ENCODE peak calls at places on chromosomes 13 and 19, in six cellular contexts. U is keratinocyte; L is psoas muscle; A is SK-N-SH; E is heart right ventricle; D is CD8-positive, alpha-beta T cell. V is an unnamed sample. For H3K4me1 and H3K36me3, the result is how much of the 10 kb centered on the place peaks cover.

GRCh38 chr19:35357867-35358573 is at the start of gene FFAR3:
- DNase-seq in U (no peak), L (peak), A (no peak), E (peak), D (no peak), V (peak)

GRCh38 chr13:79392882-79393563 is 13.0 kb downstream of the RBM26 start:
- DNase-seq in U (no peak), L (no peak), A (no peak), E (no peak), D (no peak), V (no peak)

GRCh38 chr13:94431569-94431968 is 47.9 kb downstream of the DCT start:
- DNase-seq in U (no peak), L (no peak), A (no peak), E (no peak), D (no peak), V (no peak)

GRCh38 chr13:48505597-48506091 is 27.2 kb downstream of the RCBTB2 start:
- DNase-seq in U (no peak), L (no peak), A (no peak), E (peak), D (no peak), V (no peak)

GRCh38 chr13:46296465-46296822 is 84.7 kb downstream of the LRRC63 start:
- DNase-seq in U (no peak), L (no peak), A (no peak), E (no peak), D (no peak), V (no peak)

GRCh38 chr19:35642312-35642711 is 767 bp downstream of the ETV2 start:
- DNase-seq in U (no peak), L (no peak), A (no peak), E (no peak), D (no peak), V (no peak)

GRCh38 chr19:22260499-22260898 is 25.7 kb upstream of the ZNF729 start:
- DNase-seq in U (no peak), L (no peak), A (no peak), E (no peak), D (no peak), V (no peak)

GRCh38 chr19:18519962-18520847 is 1.7 kb downstream of the ELL start:
- DNase-seq in U (peak), L (peak), A (peak), E (peak), D (no peak), V (peak)

GRCh38 chr13:114124921-114125320 is 7.5 kb downstream of the RASA3 start:
- DNase-seq in U (no peak), L (peak), A (no peak), E (no peak), D (peak), V (no peak)

GRCh38 chr13:30792257-30793000 is 57.1 kb downstream of the ALOX5AP start:
- DNase-seq in U (peak), L (peak), A (peak), E (peak), D (no peak), V (peak)

GRCh38 chr13:111901301-111901905 is 165.5 kb upstream of the SOX1 start:
- DNase-seq in U (no peak), L (no peak), A (no peak), E (no peak), D (no peak), V (no peak)

GRCh38 chr19:35348909-35349611 is 1.4 kb downstream of the FFAR1 start:
- DNase-seq in U (no peak), L (no peak), A (no peak), E (no peak), D (no peak), V (peak)

GRCh38 chr19:20999731-21000352 is 20.6 kb upstream of the ZNF430 start:
- DNase-seq in U (peak), L (peak), A (peak), E (peak), D (peak), V (peak)

GRCh38 chr13:52751196-52751595 is 11.6 kb upstream of the CNMD start:
- DNase-seq in U (peak), L (no peak), A (no peak), E (no peak), D (no peak), V (no peak)

GRCh38 chr13:59318320-59318930 is 845.3 kb downstream of the DIAPH3 start:
- DNase-seq in U (peak), L (peak), A (peak), E (peak), D (no peak), V (peak)

GRCh38 chr13:33310245-33311038 is 24.9 kb upstream of the STARD13 start:
- DNase-seq in U (no peak), L (no peak), A (no peak), E (no peak), D (no peak), V (no peak)

GRCh38 chr13:98691360-98691759 is 61.1 kb downstream of the SLC15A1 start:
- DNase-seq in U (peak), L (no peak), A (no peak), E (no peak), D (no peak), V (no peak)

GRCh38 chr13:76790519-76791289 is 95.5 kb downstream of the KCTD12 start:
- DNase-seq in U (no peak), L (no peak), A (no peak), E (peak), D (no peak), V (no peak)

GRCh38 chr19:47241919-47242644 is 11.1 kb upstream of the BBC3 start:
- DNase-seq in U (no peak), L (no peak), A (no peak), E (no peak), D (no peak), V (no peak)

GRCh38 chr13:45243072-45243471 is 42.2 kb upstream of the KCTD4 start:
- DNase-seq in U (no peak), L (no peak), A (no peak), E (no peak), D (no peak), V (no peak)

GRCh38 chr13:75785130-75785529 is 149.0 kb downstream of the LMO7 start:
- DNase-seq in U (no peak), L (no peak), A (no peak), E (no peak), D (no peak), V (no peak)

GRCh38 chr19:39398297-39398864 is 7.2 kb downstream of the MED29 start:
- DNase-seq in U (no peak), L (peak), A (no peak), E (peak), D (no peak), V (peak)

GRCh38 chr19:6739884-6740588 is 556 bp downstream of the TRIP10 start:
- DNase-seq in U (no peak), L (peak), A (peak), E (peak), D (no peak), V (peak)

GRCh38 chr19:16078759-16079707 is 2.7 kb downstream of the TPM4 start:
- DNase-seq in U (peak), L (peak), A (peak), E (peak), D (no peak), V (peak)

GRCh38 chr13:33174491-33174890 is 111.1 kb downstream of the STARD13 start:
- DNase-seq in U (no peak), L (no peak), A (peak), E (no peak), D (no peak), V (no peak)

GRCh38 chr19:36041831-36042230 is 9.2 kb upstream of the CLIP3 start:
- DNase-seq in U (no peak), L (no peak), A (no peak), E (no peak), D (no peak), V (no peak)

GRCh38 chr13:81539643-81540150 is 1198.8 kb upstream of the SPRY2 start:
- DNase-seq in U (no peak), L (no peak), A (no peak), E (no peak), D (no peak), V (no peak)

GRCh38 chr13:36074659-36075058 is 56.5 kb downstream of the DCLK1 start:
- DNase-seq in U (no peak), L (no peak), A (no peak), E (no peak), D (no peak), V (no peak)

GRCh38 chr19:791605-792360 is 5.5 kb upstream of the PTBP1 start:
- DNase-seq in U (no peak), L (no peak), A (peak), E (no peak), D (no peak), V (no peak)

GRCh38 chr19:3403489-3404323 is 37.3 kb downstream of the NFIC start:
- DNase-seq in U (no peak), L (peak), A (peak), E (peak), D (no peak), V (peak)
- H3K4me1 ChIP-seq in U (under half), L (half or more), A (under half), E (half or more), D (under half), V (under half)

GRCh38 chr19:2461751-2462634 is 5.2 kb upstream of the LMNB2 start:
- DNase-seq in U (no peak), L (peak), A (peak), E (peak), D (no peak), V (peak)

GRCh38 chr19:2460245-2460644 is 3.5 kb upstream of the LMNB2 start:
- DNase-seq in U (no peak), L (no peak), A (no peak), E (no peak), D (no peak), V (no peak)

GRCh38 chr19:2464389-2464788 is 7.6 kb upstream of the LMNB2 start:
- DNase-seq in U (no peak), L (no peak), A (no peak), E (no peak), D (no peak), V (no peak)

GRCh38 chr19:2458054-2458453 is 1.3 kb upstream of the LMNB2 start:
- DNase-seq in U (no peak), L (no peak), A (no peak), E (no peak), D (no peak), V (no peak)

GRCh38 chr19:2462635-2463421 is 6.1 kb upstream of the LMNB2 start:
- DNase-seq in U (peak), L (peak), A (peak), E (peak), D (no peak), V (peak)
- H3K4me3 ChIP-seq in U (peak), L (peak), A (peak), E (peak), D (no peak), V (no peak)

DNA sequence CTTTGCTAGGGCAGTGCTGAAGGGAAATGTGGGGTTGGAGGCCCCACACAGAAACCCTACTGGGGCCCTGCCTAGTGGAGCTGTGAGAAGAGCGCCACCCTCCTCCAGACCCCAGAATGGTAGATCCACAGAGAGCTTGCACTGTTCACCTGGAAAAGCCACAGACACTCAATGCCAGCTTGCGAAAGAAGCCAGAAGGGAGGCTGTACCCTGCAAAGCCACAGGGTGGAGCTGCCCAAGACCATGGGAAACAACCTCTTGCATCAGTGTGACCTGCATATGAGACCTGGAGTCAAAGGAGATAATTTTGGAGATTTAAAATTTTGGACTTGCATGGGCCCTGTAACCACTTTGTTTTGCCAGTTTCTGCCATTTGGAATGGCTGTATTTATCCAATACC is 615.4 kb upstream of the MIR17HG start:
- DNase-seq in U (no peak), L (no peak), A (no peak), E (no peak), D (no peak), V (peak)
- H3K36me3 ChIP-seq in U (under half), L (under half), A (under half), E (under half), D (under half), V (under half)

GRCh38 chr19:33431986-33432385 is 58.5 kb downstream of the CEBPG start:
- DNase-seq in U (no peak), L (no peak), A (no peak), E (no peak), D (no peak), V (no peak)

GRCh38 chr19:33434886-33435705 is 61.6 kb downstream of the CEBPG start:
- DNase-seq in U (no peak), L (peak), A (peak), E (no peak), D (no peak), V (no peak)

GRCh38 chr19:33435706-33436359 is 62.3 kb downstream of the CEBPG start:
- DNase-seq in U (no peak), L (no peak), A (no peak), E (no peak), D (no peak), V (no peak)

GRCh38 chr19:33432408-33433170 is 59.1 kb downstream of the CEBPG start:
- DNase-seq in U (no peak), L (peak), A (no peak), E (no peak), D (no peak), V (no peak)

GRCh38 chr19:33434090-33434885 is 60.8 kb downstream of the CEBPG start:
- DNase-seq in U (no peak), L (peak), A (no peak), E (no peak), D (no peak), V (no peak)
- H3K4me1 ChIP-seq in U (under half), L (under half), A (half or more), E (under half), D (under half), V (under half)

DNA sequence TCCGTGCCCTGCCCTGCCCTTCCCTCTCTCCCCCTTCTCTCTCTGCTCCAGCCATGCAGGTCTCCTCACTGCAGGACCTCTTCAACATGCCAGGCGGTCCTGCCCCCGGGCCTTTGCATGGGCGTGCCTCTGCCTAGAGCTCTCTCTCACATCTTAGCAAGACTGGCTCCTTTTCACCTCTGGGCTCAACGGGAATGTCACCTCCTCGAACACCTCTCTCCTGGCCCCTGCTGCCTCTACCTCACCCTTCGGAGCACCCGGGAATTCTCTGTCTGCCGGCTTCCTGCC is 5.6 kb downstream of the MFSD12 start:
- DNase-seq in U (no peak), L (no peak), A (peak), E (no peak), D (no peak), V (no peak)
- H3K4me3 ChIP-seq in U (no peak), L (no peak), A (no peak), E (no peak), D (no peak), V (no peak)

DNA sequence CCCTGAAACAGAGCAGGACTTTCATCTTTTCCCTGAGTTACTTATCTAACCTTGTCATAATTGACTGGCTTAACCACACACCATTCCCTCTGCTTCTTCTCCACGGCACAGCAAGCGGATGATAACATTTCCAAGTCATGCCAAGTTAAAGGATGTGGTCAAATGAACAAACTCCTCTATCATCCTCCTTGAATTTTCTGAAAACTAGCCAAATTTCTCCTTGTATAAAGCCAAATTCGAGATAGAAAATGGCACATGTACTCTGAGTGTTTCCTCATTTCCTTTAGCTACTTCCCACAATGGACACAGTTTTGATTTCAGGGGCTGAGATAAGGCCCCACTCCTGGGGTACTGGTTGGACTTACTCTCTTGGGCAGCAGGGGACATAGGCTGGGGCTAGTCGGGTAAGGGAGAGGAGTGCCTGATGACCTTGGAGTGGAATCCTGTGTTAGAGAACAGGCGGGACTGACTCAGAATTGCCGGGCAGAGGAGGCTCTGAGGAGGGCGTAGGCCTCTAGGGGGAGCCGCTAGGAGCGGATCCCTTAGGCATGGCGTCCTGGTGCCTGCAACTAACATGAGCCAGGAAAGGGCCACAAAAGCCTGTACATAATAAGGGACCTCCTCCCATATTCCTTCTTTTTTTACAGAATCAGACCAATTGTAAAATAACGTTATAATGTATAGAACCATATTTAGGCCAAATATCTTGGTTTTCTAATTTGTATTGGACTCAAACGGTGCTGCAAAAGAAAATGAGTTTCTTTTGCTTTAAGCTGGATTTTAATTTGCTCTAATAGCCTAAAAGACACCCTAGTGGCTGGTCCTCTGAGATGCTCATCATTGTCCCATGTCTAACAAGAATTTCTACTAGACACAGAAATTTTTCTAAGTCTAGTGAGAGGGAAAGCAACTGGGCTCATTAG is 20.4 kb upstream of the TMTC4 start:
- DNase-seq in U (no peak), L (no peak), A (peak), E (no peak), D (no peak), V (peak)
- H3K36me3 ChIP-seq in U (under half), L (under half), A (under half), E (under half), D (under half), V (under half)

GRCh38 chr13:44157614-44158013 is 216.0 kb upstream of the SERP2 start:
- DNase-seq in U (no peak), L (no peak), A (no peak), E (no peak), D (no peak), V (no peak)
- H3K4me1 ChIP-seq in U (under half), L (half or more), A (under half), E (under half), D (under half), V (under half)

DNA sequence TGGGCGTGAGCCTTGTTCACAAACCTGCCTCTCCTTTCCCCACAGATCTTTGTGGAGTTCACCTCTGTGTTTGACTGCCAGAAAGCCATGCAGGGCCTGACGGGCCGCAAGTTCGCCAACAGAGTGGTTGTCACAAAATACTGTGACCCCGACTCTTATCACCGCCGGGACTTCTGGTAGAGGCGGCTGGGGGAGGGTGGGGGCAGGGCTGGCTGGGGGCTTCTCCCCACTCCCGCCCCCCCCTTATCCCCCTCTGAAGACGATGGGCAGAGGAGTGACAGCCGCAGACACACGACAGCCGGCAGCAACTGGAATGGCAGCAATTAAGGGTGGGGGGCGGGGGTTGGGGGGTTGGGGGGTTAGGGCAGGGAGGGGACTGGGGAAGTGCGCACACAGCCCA is 1.1 kb upstream of the EPN1 start:
- DNase-seq in U (no peak), L (no peak), A (no peak), E (no peak), D (no peak), V (no peak)
- H3K4me3 ChIP-seq in U (no peak), L (no peak), A (peak), E (no peak), D (no peak), V (no peak)